ENCODE peak calls at places on chromosome 10, in six cellular contexts. S, O, B, I, Z and C are unnamed samples.

GRCh38 chr10:10293431-10293830 is 724.2 kb upstream of the CELF2 start:
- DNase-seq in S (no peak), O (no peak), B (no peak), I (no peak), Z (no peak), C (no peak)

GRCh38 chr10:92894081-92894480 is 45.8 kb downstream of the EXOC6 start:
- DNase-seq in S (no peak), O (no peak), B (no peak), I (no peak), Z (no peak), C (no peak)

GRCh38 chr10:45219416-45219815 is 96.0 kb downstream of the OR13A1 start:
- DNase-seq in S (no peak), O (no peak), B (no peak), I (no peak), Z (no peak), C (no peak)

GRCh38 chr10:131253931-131254865 is 57.3 kb downstream of the TCERG1L start:
- DNase-seq in S (no peak), O (no peak), B (no peak), I (no peak), Z (no peak), C (no peak)

GRCh38 chr10:124589491-124590006 is 127.9 kb downstream of the LHPP start:
- DNase-seq in S (no peak), O (no peak), B (no peak), I (no peak), Z (no peak), C (no peak)

GRCh38 chr10:36094091-36094490 is 452.0 kb upstream of the FZD8 start:
- DNase-seq in S (no peak), O (no peak), B (no peak), I (no peak), Z (no peak), C (no peak)

GRCh38 chr10:111522551-111522950 is 445.7 kb downstream of the ADRA2A start:
- DNase-seq in S (no peak), O (no peak), B (no peak), I (no peak), Z (no peak), C (no peak)

GRCh38 chr10:84310470-84310869 is 17.9 kb upstream of the CCSER2 start:
- DNase-seq in S (no peak), O (no peak), B (no peak), I (no peak), Z (no peak), C (no peak)

GRCh38 chr10:92832998-92833642 is 15.2 kb upstream of the EXOC6 start:
- DNase-seq in S (no peak), O (no peak), B (no peak), I (no peak), Z (no peak), C (no peak)

GRCh38 chr10:10794056-10794455 is 223.6 kb upstream of the CELF2 start:
- DNase-seq in S (no peak), O (no peak), B (no peak), I (no peak), Z (no peak), C (no peak)

GRCh38 chr10:110447886-110448285 is 49.8 kb upstream of the DUSP5 start:
- DNase-seq in S (no peak), O (no peak), B (no peak), I (no peak), Z (no peak), C (no peak)

GRCh38 chr10:71379118-71379781 is 17.5 kb upstream of the CDH23 start:
- DNase-seq in S (no peak), O (no peak), B (no peak), I (no peak), Z (no peak), C (no peak)

GRCh38 chr10:74202356-74202755 is 51.3 kb downstream of the ADK start:
- DNase-seq in S (no peak), O (no peak), B (no peak), I (no peak), Z (no peak), C (no peak)

GRCh38 chr10:19570143-19570542 is 246.1 kb upstream of the PLXDC2 start:
- DNase-seq in S (no peak), O (no peak), B (no peak), I (no peak), Z (no peak), C (no peak)

GRCh38 chr10:314871-315270 is 179.6 kb downstream of the ZMYND11 start:
- DNase-seq in S (no peak), O (no peak), B (no peak), I (no peak), Z (no peak), C (no peak)

GRCh38 chr10:6486280-6486679 is 93.8 kb downstream of the PRKCQ start:
- DNase-seq in S (no peak), O (no peak), B (no peak), I (no peak), Z (no peak), C (no peak)

GRCh38 chr10:48306870-48307531 is 524 bp downstream of the MAPK8 start:
- DNase-seq in S (peak; percentile 65), O (peak; percentile 17), B (peak; percentile 79), I (peak; percentile 60), Z (peak; percentile 70), C (no peak)

GRCh38 chr10:116815641-116816415 is 33.5 kb upstream of the ENO4 start:
- DNase-seq in S (no peak), O (no peak), B (no peak), I (no peak), Z (no peak), C (no peak)

GRCh38 chr10:60367431-60367830 is 22.2 kb downstream of the ANK3 start:
- DNase-seq in S (no peak), O (no peak), B (no peak), I (no peak), Z (no peak), C (no peak)

GRCh38 chr10:91071786-91072185 is 148.7 kb upstream of the PCGF5 start:
- DNase-seq in S (no peak), O (no peak), B (no peak), I (no peak), Z (no peak), C (no peak)